ENCODE peak calls at places on chromosomes 13 and 19, in four cellular contexts. One of them, this sample, is unnamed.
A peak's percentile ranks its signal among the peaks of the same experiment; 100 is the strongest.

GRCh38 chr19:41192574-41193419 is at the start of gene CYP2S1:
- DNase-seq in HFF-Myc: no peak
- DNase-seq in kidney glomerular epithelial cell: no peak
- DNase-seq in NT2/D1: no peak
- DNase-seq in this sample: no peak

GRCh38 chr19:36054733-36055686 is at the start of gene WDR62:
- DNase-seq in kidney glomerular epithelial cell: no peak
- DNase-seq in HFF-Myc: no peak
- DNase-seq in NT2/D1: peak; percentile 69
- DNase-seq in this sample: peak; percentile 35

GRCh38 chr19:5354403-5354802 is 13.8 kb upstream of the PTPRS start:
- DNase-seq in HFF-Myc: no peak
- DNase-seq in kidney glomerular epithelial cell: no peak
- DNase-seq in NT2/D1: no peak
- DNase-seq in this sample: no peak

GRCh38 chr19:7476941-7477494 is 11.8 kb downstream of the PEX11G start:
- DNase-seq in NT2/D1: no peak
- DNase-seq in kidney glomerular epithelial cell: no peak
- DNase-seq in HFF-Myc: no peak
- DNase-seq in this sample: no peak

GRCh38 chr19:56314018-56314583 is 538 bp downstream of the ZSCAN5A start:
- DNase-seq in NT2/D1: peak; percentile 6
- DNase-seq in HFF-Myc: no peak
- DNase-seq in kidney glomerular epithelial cell: no peak
- DNase-seq in this sample: no peak

GRCh38 chr13:76600086-76600485 is 286.1 kb downstream of the KCTD12 start:
- DNase-seq in kidney glomerular epithelial cell: no peak
- DNase-seq in NT2/D1: no peak
- DNase-seq in HFF-Myc: no peak
- DNase-seq in this sample: no peak

GRCh38 chr19:50723069-50723468 is at the start of gene CLEC11A:
- DNase-seq in HFF-Myc: peak; percentile 62
- DNase-seq in NT2/D1: no peak
- DNase-seq in kidney glomerular epithelial cell: no peak
- DNase-seq in this sample: no peak

GRCh38 chr13:33015791-33016323 is 366 bp upstream of the KL start:
- DNase-seq in kidney glomerular epithelial cell: no peak
- DNase-seq in HFF-Myc: no peak
- DNase-seq in NT2/D1: no peak
- DNase-seq in this sample: no peak

GRCh38 chr19:50447750-50448149 is 15.1 kb downstream of the MYBPC2 start:
- DNase-seq in NT2/D1: no peak
- DNase-seq in HFF-Myc: no peak
- DNase-seq in kidney glomerular epithelial cell: no peak
- DNase-seq in this sample: no peak

GRCh38 chr19:42246143-42246868 is 3.9 kb upstream of the GSK3A start:
- DNase-seq in HFF-Myc: no peak
- DNase-seq in NT2/D1: no peak
- DNase-seq in kidney glomerular epithelial cell: peak; percentile 54
- DNase-seq in this sample: no peak

GRCh38 chr19:57406516-57407123 is 4.3 kb upstream of the ZNF17 start:
- DNase-seq in HFF-Myc: no peak
- DNase-seq in kidney glomerular epithelial cell: peak; percentile 33
- DNase-seq in NT2/D1: peak; percentile 47
- DNase-seq in this sample: peak; percentile 56

GRCh38 chr19:57302020-57302465 is 18.2 kb upstream of the ZNF543 start:
- DNase-seq in NT2/D1: no peak
- DNase-seq in kidney glomerular epithelial cell: peak; percentile 27
- DNase-seq in HFF-Myc: peak; percentile 47
- DNase-seq in this sample: no peak

GRCh38 chr13:42039946-42040729 is 8.3 kb upstream of the DGKH start:
- DNase-seq in HFF-Myc: no peak
- DNase-seq in NT2/D1: no peak
- DNase-seq in kidney glomerular epithelial cell: peak; percentile 72
- DNase-seq in this sample: no peak

GRCh38 chr19:56403261-56403660 is 871 bp upstream of the ZNF583 start:
- DNase-seq in HFF-Myc: no peak
- DNase-seq in kidney glomerular epithelial cell: no peak
- DNase-seq in NT2/D1: no peak
- DNase-seq in this sample: no peak

This sample was measured in iPS DF 19.7.